ENCODE peak calls at places on chromosomes 4 and X, in seven cellular contexts. Y is brain microvascular endothelial cell, V is D721Med, I is RWPE1, A is osteocyte, Q is H1, K is fibroblast of pulmonary artery. P is an unnamed sample.

GRCh38 chrX:13131511-13132137 is 87.2 kb upstream of the FAM9C start:
- DNase-seq in A (no peak), Q (no peak), V (no peak), K (no peak), I (no peak), Y (no peak), P (peak)

GRCh38 chr4:26893491-26893890 is 32.9 kb downstream of the STIM2 start:
- DNase-seq in V (no peak), K (no peak), Q (no peak), I (no peak), Y (no peak), A (no peak), P (no peak)

GRCh38 chr4:139958738-139959096 is 195.3 kb downstream of the MAML3 start:
- DNase-seq in Y (no peak), V (no peak), Q (no peak), A (no peak), I (no peak), K (peak), P (no peak)

GRCh38 chr4:106450249-106450648 is 81.7 kb upstream of the GIMD1 start:
- DNase-seq in V (no peak), A (no peak), Q (no peak), Y (no peak), K (peak), I (no peak), P (no peak)

GRCh38 chr4:61375316-61375715 is 175.2 kb downstream of the ADGRL3 start:
- DNase-seq in Y (no peak), Q (no peak), K (peak), V (no peak), I (peak), A (no peak), P (no peak)

GRCh38 chrX:7146703-7147430 is 645 bp upstream of the STS start:
- DNase-seq in V (no peak), I (no peak), Y (no peak), K (no peak), A (no peak), Q (no peak), P (no peak)

GRCh38 chr4:128427832-128428366 is 140.3 kb upstream of the PGRMC2 start:
- DNase-seq in Y (peak), K (peak), A (no peak), I (peak), Q (no peak), V (no peak), P (no peak)

GRCh38 chr4:6106156-6106555 is 87.9 kb upstream of the C4orf50 start:
- DNase-seq in K (no peak), I (no peak), V (no peak), A (peak), Q (no peak), Y (no peak), P (no peak)

GRCh38 chrX:118216488-118216887 is 99.9 kb upstream of the KLHL13 start:
- DNase-seq in Q (no peak), Y (no peak), V (no peak), K (no peak), A (no peak), I (no peak), P (no peak)

GRCh38 chrX:16664059-16664458 is 14.1 kb downstream of the S100G start:
- DNase-seq in Y (no peak), K (peak), V (no peak), I (no peak), Q (no peak), A (no peak), P (no peak)

DNA sequence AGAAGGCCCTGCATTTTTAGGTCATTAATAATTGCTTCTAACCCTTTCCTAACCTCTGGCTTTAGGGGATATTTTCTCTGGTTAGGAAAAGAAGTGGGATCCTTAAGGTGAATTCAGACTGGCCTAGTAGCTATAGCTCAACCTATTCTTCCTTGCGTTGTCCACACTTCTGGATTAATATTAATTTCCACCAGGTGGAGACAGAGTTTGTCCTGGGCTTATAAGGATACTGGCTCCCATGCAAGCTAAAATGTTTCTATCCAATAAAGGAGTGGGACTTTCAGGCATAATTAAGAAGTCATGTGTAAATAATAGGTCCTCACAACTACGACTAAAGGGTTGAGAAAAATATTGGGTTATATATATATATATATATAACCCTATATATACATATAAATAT is 860.0 kb upstream of the POU3F4 start:
- DNase-seq in A (no peak), I (peak), K (no peak), Y (no peak), Q (no peak), V (no peak), P (no peak)
- TF ChIP-seq CTCF in A (no peak), I (no peak), K (no peak), Y (no peak), Q (no peak), V (no peak), P (no peak)

GRCh38 chr4:24105183-24106039 is 215.6 kb upstream of the PPARGC1A start:
- DNase-seq in K (peak), V (no peak), Y (peak), I (peak), A (no peak), Q (no peak), P (no peak)
- TF ChIP-seq CTCF in K (peak), V (no peak), Y (no peak), I (no peak), A (no peak), Q (no peak), P (no peak)

GRCh38 chr4:137674066-137674465 is 141.8 kb upstream of the PCDH18 start:
- DNase-seq in Q (no peak), I (peak), V (no peak), A (no peak), Y (no peak), K (no peak), P (no peak)

GRCh38 chr4:137664416-137664815 is 132.1 kb upstream of the PCDH18 start:
- DNase-seq in A (no peak), I (no peak), Q (no peak), V (no peak), Y (no peak), K (peak), P (no peak)

GRCh38 chr4:137663376-137664054 is 131.2 kb upstream of the PCDH18 start:
- DNase-seq in K (peak), I (no peak), Y (no peak), Q (no peak), A (no peak), V (no peak), P (no peak)

GRCh38 chr4:137664055-137664405 is 131.7 kb upstream of the PCDH18 start:
- DNase-seq in Q (no peak), V (no peak), Y (peak), A (no peak), I (no peak), K (peak), P (no peak)

GRCh38 chr4:137668885-137669284 is 136.6 kb upstream of the PCDH18 start:
- DNase-seq in I (no peak), Y (no peak), A (no peak), V (no peak), Q (no peak), K (no peak), P (no peak)
- TF ChIP-seq CTCF in I (no peak), Y (no peak), A (no peak), V (no peak), Q (no peak), K (no peak), P (no peak)

DNA sequence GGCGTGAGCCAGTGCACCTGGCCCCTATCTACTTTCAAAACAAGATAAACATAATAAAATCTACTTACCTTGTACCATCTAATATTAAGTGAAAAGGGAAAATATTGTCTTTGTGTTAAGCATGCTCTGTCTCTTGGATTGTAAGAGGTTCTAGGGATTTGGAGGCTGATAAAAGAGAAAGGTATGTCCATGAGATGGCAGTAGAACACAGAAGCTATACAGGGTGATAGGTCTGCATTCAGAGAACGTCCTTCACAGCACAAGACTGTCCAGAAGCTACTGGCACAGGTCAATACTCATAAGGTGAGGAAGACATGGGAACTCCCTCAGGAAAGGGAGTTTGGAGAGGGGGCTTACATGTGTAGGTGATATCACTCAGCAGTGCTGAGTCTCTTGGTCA is 135.5 kb downstream of the TMEM47 start:
- DNase-seq in K (peak), Y (no peak), I (peak), Q (no peak), V (no peak), A (no peak), P (no peak)
- TF ChIP-seq CTCF in K (peak), Y (no peak), I (no peak), Q (no peak), V (no peak), A (peak), P (no peak)

GRCh38 chrX:107677909-107678308 is 49.6 kb downstream of the PRPS1 start:
- DNase-seq in Q (no peak), Y (no peak), V (no peak), A (no peak), K (peak), I (no peak), P (no peak)

GRCh38 chrX:107678957-107679740 is 50.8 kb downstream of the PRPS1 start:
- DNase-seq in Y (peak), K (peak), Q (no peak), V (no peak), A (no peak), I (no peak), P (no peak)

GRCh38 chrX:107675823-107676555 is 47.7 kb downstream of the PRPS1 start:
- DNase-seq in I (no peak), Q (no peak), A (no peak), V (no peak), Y (peak), K (peak), P (no peak)

GRCh38 chrX:107676559-107677378 is 48.5 kb downstream of the PRPS1 start:
- DNase-seq in K (peak), Q (no peak), I (peak), V (no peak), A (peak), Y (peak), P (no peak)

DNA sequence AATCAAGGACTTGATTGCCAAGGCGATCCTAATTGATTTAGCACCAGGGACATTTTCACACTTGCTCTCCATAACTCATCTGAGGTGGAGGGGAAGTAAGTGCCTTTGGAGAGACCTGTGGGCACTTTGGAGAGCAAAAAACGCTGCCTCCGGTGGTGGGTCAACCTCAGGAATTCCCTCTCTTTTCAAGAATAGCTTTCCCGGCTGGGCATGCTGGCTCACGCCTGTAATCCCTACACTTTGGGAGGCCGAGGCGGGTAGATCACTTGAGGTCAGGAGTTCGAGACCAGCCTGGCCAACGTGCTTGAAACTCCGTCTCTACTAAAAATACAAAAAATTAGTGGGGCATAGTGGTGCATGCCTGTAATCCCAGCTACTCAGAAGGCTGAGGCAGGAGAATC is 49.2 kb downstream of the PRPS1 start:
- DNase-seq in V (no peak), K (peak), Y (peak), Q (no peak), A (no peak), I (no peak), P (no peak)
- TF ChIP-seq CTCF in V (no peak), K (no peak), Y (no peak), Q (no peak), A (no peak), I (no peak), P (no peak)

GRCh38 chrX:154526901-154527675 is 11.1 kb upstream of the FAM3A start:
- DNase-seq in Q (no peak), A (no peak), I (peak), K (peak), Y (peak), V (peak), P (peak)
- TF ChIP-seq CTCF in Q (no peak), A (peak), I (peak), K (peak), Y (peak), V (peak), P (peak)

GRCh38 chrX:55488559-55489314 is 911 bp downstream of the USP51 start:
- DNase-seq in K (peak), V (peak), Q (no peak), A (peak), Y (peak), I (peak), P (peak)
- TF ChIP-seq CTCF in K (no peak), V (peak), Q (no peak), A (no peak), Y (no peak), I (no peak), P (no peak)